ENCODE peak calls at places on chromosomes 3 and 15, in ten cellular contexts. P is neural progenitor cell; Z is Ammon's horn; D is activated naive CD8-positive, alpha-beta T cell treated with anti-CD3 and anti-CD28 coated beads, Interleukin-2, amount 50 U/mL, for 24 hours; X is retinal pigment epithelial cell; L is ovary; S is progenitor cell of endocrine pancreas; N is psoas muscle; Q is CD8-positive, alpha-beta T cell; T is kidney tubule cell. W is an unnamed sample.

GRCh38 chr3:15102833-15103232 is 3.9 kb upstream of the RBSN start:
- DNase-seq in L (no peak), T (no peak), Z (peak), P (no peak), X (no peak), S (no peak), Q (no peak), D (no peak), N (no peak), W (no peak)

GRCh38 chr3:159082514-159082913 is 280.7 kb downstream of the MFSD1 start:
- DNase-seq in T (peak), P (no peak), S (no peak), Q (no peak), L (no peak), X (peak), Z (no peak), D (no peak), N (no peak), W (no peak)

GRCh38 chr15:81809543-81809942 is 236.3 kb downstream of the MEX3B start:
- DNase-seq in N (no peak), D (peak), L (no peak), Q (no peak), T (peak), P (peak), S (no peak), Z (peak), X (no peak), W (no peak)

GRCh38 chr3:62833538-62833937 is 41.7 kb downstream of the CADPS start:
- DNase-seq in X (no peak), L (no peak), P (peak), S (no peak), T (peak), Q (no peak), Z (no peak), N (no peak), D (no peak), W (no peak)

GRCh38 chr3:48558446-48559134 is 2.0 kb upstream of the PFKFB4 start:
- DNase-seq in P (no peak), S (no peak), D (no peak), X (no peak), Z (peak), Q (no peak), N (peak), T (no peak), L (no peak), W (no peak)

GRCh38 chr3:12454076-12454807 is 30.0 kb upstream of the TSEN2 start:
- DNase-seq in T (peak), L (no peak), S (no peak), Q (no peak), Z (no peak), X (no peak), P (peak), N (no peak), D (no peak), W (no peak)

GRCh38 chr3:161333696-161334095 is 37.6 kb downstream of the SPTSSB start:
- DNase-seq in T (no peak), Q (no peak), L (no peak), X (no peak), D (no peak), Z (peak), P (no peak), S (no peak), N (no peak), W (no peak)

GRCh38 chr15:88609344-88609743 is 11.8 kb upstream of the AEN start:
- DNase-seq in P (no peak), T (no peak), S (no peak), N (no peak), D (no peak), X (no peak), L (no peak), Q (no peak), Z (no peak), W (no peak)

GRCh38 chr3:119702530-119703527 is at the start of gene CFAP91:
- DNase-seq in Q (peak), N (peak), L (peak), X (peak), S (peak), P (peak), D (peak), Z (peak), T (peak), W (peak)

GRCh38 chr3:129428382-129429079 is at the start of gene EFCAB12:
- DNase-seq in N (peak), P (peak), D (peak), T (peak), X (peak), L (peak), Z (peak), Q (peak), S (peak), W (peak)

GRCh38 chr3:115281697-115282685 is 134.9 kb upstream of the ZBTB20 start:
- DNase-seq in T (peak), L (no peak), N (no peak), Z (no peak), X (no peak), P (no peak), Q (no peak), S (no peak), D (no peak), W (no peak)

GRCh38 chr15:94411279-94411678 is 179.9 kb downstream of the MCTP2 start:
- DNase-seq in P (peak), Z (no peak), X (no peak), N (no peak), Q (no peak), D (no peak), T (no peak), S (no peak), L (no peak), W (no peak)

GRCh38 chr3:184378650-184379374 is 805 bp upstream of the THPO start:
- DNase-seq in S (no peak), X (no peak), Z (no peak), D (no peak), P (no peak), N (no peak), T (no peak), L (no peak), Q (no peak), W (no peak)

GRCh38 chr15:68062214-68062613 is 8.1 kb downstream of the PIAS1 start:
- DNase-seq in P (no peak), T (no peak), X (no peak), Q (no peak), S (no peak), D (no peak), N (no peak), L (no peak), Z (no peak), W (no peak)

GRCh38 chr3:169510378-169510777 is 153.1 kb downstream of the MECOM start:
- DNase-seq in T (no peak), L (no peak), Q (no peak), Z (no peak), D (no peak), S (no peak), P (no peak), X (no peak), N (no peak), W (no peak)

GRCh38 chr15:65512807-65513416 is 4.6 kb downstream of the DPP8 start:
- DNase-seq in X (no peak), N (peak), D (no peak), Q (no peak), P (no peak), L (peak), T (no peak), Z (peak), S (no peak), W (no peak)

GRCh38 chr3:155556531-155556930 is 188.3 kb downstream of the PLCH1 start:
- DNase-seq in Z (no peak), P (no peak), S (no peak), T (no peak), L (no peak), X (peak), D (no peak), Q (no peak), N (no peak), W (no peak)

GRCh38 chr15:64009798-64010241 is 36.5 kb downstream of the DAPK2 start:
- DNase-seq in L (no peak), S (no peak), T (peak), X (no peak), D (peak), Z (no peak), Q (peak), P (no peak), N (no peak), W (no peak)

GRCh38 chr3:58994746-58995330 is 55.0 kb downstream of the CFAP20DC start:
- DNase-seq in D (peak), S (peak), Q (no peak), L (no peak), N (no peak), Z (peak), X (peak), P (peak), T (peak), W (peak)

GRCh38 chr3:69273895-69274294 is 112.0 kb downstream of the FRMD4B start:
- DNase-seq in Z (no peak), Q (no peak), N (no peak), S (no peak), D (no peak), L (no peak), P (no peak), X (no peak), T (no peak), W (no peak)

GRCh38 chr3:66418432-66419052 is 82.3 kb downstream of the LRIG1 start:
- DNase-seq in T (no peak), P (no peak), N (peak), D (no peak), Q (no peak), L (no peak), X (no peak), S (no peak), Z (peak), W (no peak)

GRCh38 chr3:40398346-40398745 is 11.4 kb downstream of the ENTPD3 start:
- DNase-seq in D (no peak), X (peak), N (no peak), L (no peak), T (peak), Q (no peak), P (no peak), Z (no peak), S (no peak), W (no peak)

GRCh38 chr15:41018534-41018933 is 65.3 kb downstream of the CHAC1 start:
- DNase-seq in S (no peak), Z (peak), L (no peak), D (no peak), T (peak), X (no peak), N (no peak), P (peak), Q (no peak), W (no peak)

GRCh38 chr3:20236603-20237002 is 50.6 kb upstream of the SGO1 start:
- DNase-seq in S (no peak), D (no peak), P (no peak), T (no peak), Z (no peak), L (no peak), X (no peak), Q (no peak), N (no peak), W (no peak)

W was measured in kidney glomerular epithelial cell.